ENCODE peak calls at places on chromosomes 7 and 10, in four cellular contexts. T, N, D and F are unnamed samples.

GRCh38 chr10:62639139-62639538 is 165.4 kb upstream of the ADO start:
- DNase-seq in N (no peak), D (no peak), T (no peak), F (no peak)

GRCh38 chr7:1546909-1547776 is 8.9 kb downstream of the TMEM184A start:
- DNase-seq in N (no peak), D (no peak), T (no peak), F (no peak)

GRCh38 chr7:75943864-75944263 is 28.9 kb downstream of the POR start:
- DNase-seq in N (peak; percentile 77), D (peak; percentile 81), T (peak; percentile 59), F (no peak)

GRCh38 chr10:12590682-12591642 is 241.6 kb downstream of the CAMK1D start:
- DNase-seq in T (no peak), N (no peak), D (no peak), F (no peak)

GRCh38 chr7:24373556-24373955 is 89.6 kb downstream of the NPY start:
- DNase-seq in D (no peak), N (no peak), T (no peak), F (no peak)

GRCh38 chr7:122758501-122758900 is 55.8 kb upstream of the RNF148 start:
- DNase-seq in N (no peak), D (no peak), T (no peak), F (no peak)

GRCh38 chr10:77195101-77195500 is 442.5 kb downstream of the KCNMA1 start:
- DNase-seq in D (peak; percentile 88), N (peak; percentile 84), T (no peak), F (no peak)

GRCh38 chr7:45714521-45714820 is 140.3 kb downstream of the ADCY1 start:
- DNase-seq in D (no peak), N (no peak), T (no peak), F (no peak)

GRCh38 chr7:12942599-12942998 is 255.2 kb downstream of the ARL4A start:
- DNase-seq in N (no peak), D (no peak), T (no peak), F (no peak)

GRCh38 chr7:95485749-95486148 is at the start of gene ASB4:
- DNase-seq in D (no peak), N (no peak), T (no peak), F (no peak)

GRCh38 chr10:43785252-43785651 is 136.6 kb upstream of the ZNF32 start:
- DNase-seq in D (no peak), T (no peak), N (peak; percentile 25), F (no peak)

GRCh38 chr10:132122939-132123445 is 57.2 kb downstream of the JAKMIP3 start:
- DNase-seq in D (no peak), N (no peak), T (no peak), F (no peak)

GRCh38 chr10:8404721-8405120 is 350.2 kb downstream of the GATA3 start:
- DNase-seq in N (no peak), D (no peak), T (no peak), F (no peak)

GRCh38 chr7:136698231-136698630 is 170.2 kb upstream of the CHRM2 start:
- DNase-seq in D (no peak), T (no peak), N (no peak), F (no peak)

GRCh38 chr7:39754326-39755120 is 131.2 kb downstream of the RALA start:
- DNase-seq in T (no peak), N (peak; percentile 59), D (peak; percentile 72), F (no peak)

GRCh38 chr7:80307251-80307856 is 172.7 kb downstream of the GNAI1 start:
- DNase-seq in D (peak; percentile 84), T (no peak), N (peak; percentile 81), F (no peak)

GRCh38 chr7:156034397-156034796 is 222.1 kb upstream of the SHH start:
- DNase-seq in T (no peak), N (no peak), D (no peak), F (no peak)

GRCh38 chr10:11260136-11260535 is 242.5 kb downstream of the CELF2 start:
- DNase-seq in T (no peak), N (no peak), D (no peak), F (no peak)

GRCh38 chr10:79347226-79347893 is at the start of gene PPIF:
- DNase-seq in D (peak; percentile 97), N (peak; percentile 91), T (peak; percentile 97), F (peak; percentile 80)

GRCh38 chr10:72800000-72800740 is 93.4 kb upstream of the OIT3 start:
- DNase-seq in T (no peak), N (peak; percentile 23), D (peak; percentile 27), F (no peak)

GRCh38 chr10:34866848-34867247 is 51.8 kb upstream of the PARD3 start:
- DNase-seq in T (no peak), N (no peak), D (no peak), F (no peak)

GRCh38 chr10:61063035-61063434 is 119.0 kb upstream of the RHOBTB1 start:
- DNase-seq in D (peak; percentile 50), T (no peak), N (peak; percentile 62), F (no peak)

GRCh38 chr10:5891009-5891408 is 966 bp downstream of the FBH1 start:
- DNase-seq in D (no peak), T (no peak), N (no peak), F (no peak)

GRCh38 chr7:137869260-137869659 is 22.5 kb upstream of the DGKI start:
- DNase-seq in N (no peak), D (no peak), T (no peak), F (no peak)